ENCODE peak calls at places on chromosomes 11 and 22, in eight cellular contexts. N is OCI-M1; O is LoVo; P is iris pigment epithelial cell; I is effector CD4-positive, alpha-beta T cell; G is ELR; K is AG04450; R is GM13977. Z is an unnamed sample.

GRCh38 chr11:46597609-46598219 is 3.9 kb upstream of the AMBRA1 start:
- DNase-seq in G (peak), K (no peak), I (no peak), R (no peak), O (no peak), P (peak), N (peak), Z (no peak)

GRCh38 chr11:45042560-45042959 is 91.9 kb upstream of the TP53I11 start:
- DNase-seq in R (no peak), I (no peak), N (no peak), G (no peak), K (no peak), O (no peak), P (no peak), Z (no peak)

GRCh38 chr11:72842126-72842525 is 27.9 kb downstream of the ATG16L2 start:
- DNase-seq in P (no peak), R (no peak), G (no peak), I (no peak), K (no peak), O (no peak), N (no peak), Z (no peak)

GRCh38 chr22:24184057-24184798 is 2.9 kb downstream of the SUSD2 start:
- DNase-seq in N (no peak), G (no peak), K (no peak), O (no peak), R (no peak), P (no peak), I (no peak), Z (no peak)

GRCh38 chr22:41380993-41381328 is 781 bp upstream of the TEF start:
- DNase-seq in R (no peak), G (peak), P (peak), K (peak), N (no peak), O (peak), I (no peak), Z (peak)

GRCh38 chr11:78742430-78742829 is 167.8 kb upstream of the NARS2 start:
- DNase-seq in K (no peak), I (no peak), R (no peak), G (no peak), N (no peak), O (peak), P (no peak), Z (no peak)

GRCh38 chr11:33690290-33691050 is 10.2 kb downstream of the C11orf91 start:
- DNase-seq in I (no peak), O (peak), R (no peak), K (peak), G (peak), N (no peak), P (peak), Z (no peak)

GRCh38 chr22:41998361-41999261 is at the start of gene WBP2NL:
- DNase-seq in G (peak), O (no peak), R (peak), N (no peak), I (peak), K (peak), P (peak), Z (peak)

GRCh38 chr11:111419641-111420327 is 40.7 kb upstream of the POU2AF1 start:
- DNase-seq in N (no peak), K (no peak), G (no peak), P (no peak), O (no peak), I (no peak), R (no peak), Z (no peak)

GRCh38 chr22:36493690-36494110 is 12.3 kb upstream of the TXN2 start:
- DNase-seq in G (no peak), K (no peak), N (peak), O (no peak), R (peak), P (no peak), I (no peak), Z (no peak)